ENCODE peak calls at places on chromosomes 7 and 10, in four cellular contexts. N, M, B and Q are unnamed samples.

GRCh38 chr7:46811529-46811928 is 770.4 kb downstream of the TNS3 start:
- DNase-seq in N (no peak), M (no peak), B (no peak), Q (no peak)

GRCh38 chr10:48470115-48470892 is 134.6 kb downstream of the ARHGAP22 start:
- DNase-seq in B (no peak), M (peak; percentile 42), N (no peak), Q (peak; percentile 9)

GRCh38 chr10:42697926-42698325 is 59.6 kb upstream of the ZNF33B start:
- DNase-seq in B (no peak), N (no peak), M (no peak), Q (no peak)

GRCh38 chr10:23525406-23525805 is 86.5 kb downstream of the OTUD1 start:
- DNase-seq in B (no peak), N (no peak), M (peak; percentile 28), Q (no peak)

GRCh38 chr10:565676-566075 is 123.8 kb downstream of the DIP2C start:
- DNase-seq in N (no peak), M (no peak), B (no peak), Q (no peak)

GRCh38 chr10:3060481-3060889 is 6.9 kb upstream of the PFKP start:
- DNase-seq in B (no peak), M (no peak), N (no peak), Q (no peak)

GRCh38 chr10:80896959-80897358 is 359.3 kb downstream of the SH2D4B start:
- DNase-seq in B (no peak), M (no peak), N (no peak), Q (no peak)

GRCh38 chr10:14601872-14602725 is 172.6 kb downstream of the FAM107B start:
- DNase-seq in N (no peak), M (no peak), B (no peak), Q (no peak)

GRCh38 chr10:63465293-63466167 is at the start of gene JMJD1C:
- DNase-seq in B (peak; percentile 72), N (peak; percentile 72), M (peak; percentile 90), Q (peak; percentile 79)

GRCh38 chr7:158446706-158447105 is 140.9 kb downstream of the PTPRN2 start:
- DNase-seq in B (no peak), N (no peak), M (no peak), Q (no peak)

GRCh38 chr10:10794776-10795175 is 222.9 kb upstream of the CELF2 start:
- DNase-seq in M (no peak), B (no peak), N (no peak), Q (no peak)

GRCh38 chr10:79328147-79328701 is 19.0 kb upstream of the PPIF start:
- DNase-seq in M (no peak), N (no peak), B (no peak), Q (no peak)

GRCh38 chr7:143889068-143889467 is 12.9 kb downstream of the TCAF1 start:
- DNase-seq in M (no peak), N (no peak), B (no peak), Q (no peak)

GRCh38 chr10:72567884-72568283 is 58.0 kb downstream of the MICU1 start:
- DNase-seq in N (peak; percentile 11), B (no peak), M (peak; percentile 40), Q (no peak)

GRCh38 chr7:121882731-121883130 is 9.8 kb downstream of the PTPRZ1 start:
- DNase-seq in B (no peak), N (no peak), M (no peak), Q (no peak)

GRCh38 chr7:43879477-43879876 is 10.2 kb upstream of the MRPS24 start:
- DNase-seq in N (no peak), M (no peak), B (no peak), Q (no peak)

GRCh38 chr7:47786557-47787248 is 161.6 kb downstream of the PKD1L1 start:
- DNase-seq in N (no peak), M (no peak), B (peak; percentile 30), Q (no peak)

GRCh38 chr10:110643670-110644597 is at the start of gene RBM20:
- DNase-seq in B (peak; percentile 29), M (peak; percentile 76), N (peak; percentile 39), Q (peak; percentile 44)

GRCh38 chr10:72375585-72375984 is 20.9 kb upstream of the DNAJB12 start:
- DNase-seq in B (no peak), N (no peak), M (peak; percentile 54), Q (no peak)

GRCh38 chr7:17991866-17992648 is 35.6 kb downstream of the PRPS1L1 start:
- DNase-seq in B (no peak), M (peak; percentile 39), N (peak; percentile 30), Q (no peak)
- TF ChIP-seq CTCF in B (peak; percentile 40), M (peak; percentile 34), N (peak; percentile 37), Q (no peak)

DNA sequence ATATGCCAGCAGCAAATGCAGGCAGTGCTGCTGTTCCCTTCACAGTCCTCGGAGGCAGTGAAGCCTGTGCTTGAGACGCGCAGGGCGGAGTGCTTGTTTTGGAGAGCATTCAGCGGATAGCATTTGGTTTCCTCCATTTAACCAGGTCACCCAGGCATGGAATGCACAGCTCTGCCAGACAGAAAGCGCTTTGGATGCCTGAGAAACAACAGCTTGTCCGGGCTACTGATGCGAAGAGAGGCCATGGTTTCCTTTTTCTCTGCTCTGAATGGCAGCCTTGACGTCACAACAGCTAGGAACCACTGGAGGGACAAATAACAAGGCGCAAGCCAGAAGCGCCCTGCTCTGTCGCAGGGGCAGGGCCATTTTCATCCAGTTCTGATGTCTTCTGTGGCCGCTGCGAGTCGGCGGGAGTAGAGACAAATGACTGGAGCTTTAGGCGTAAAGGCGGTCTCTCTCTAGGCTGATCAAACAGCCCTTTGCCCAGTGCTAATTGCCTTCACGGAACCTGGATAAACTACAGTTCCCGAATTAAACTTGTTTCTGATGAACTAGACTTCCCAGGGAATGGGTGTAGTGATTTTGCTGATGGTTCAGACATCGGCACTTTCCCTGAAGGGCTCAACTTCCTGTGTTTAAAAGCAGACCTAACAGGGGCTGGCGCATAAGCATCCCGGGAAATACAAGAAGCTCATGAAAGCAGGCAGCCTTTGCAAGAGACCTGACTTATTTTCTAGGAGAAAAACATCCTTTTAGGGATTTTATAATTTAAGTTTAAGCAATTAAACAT is 187.6 kb upstream of the KLF14 start:
- DNase-seq in N (no peak), B (peak; percentile 23), M (peak; percentile 16), Q (no peak)
- TF ChIP-seq CTCF in N (no peak), B (no peak), M (no peak), Q (no peak)

GRCh38 chr10:102615361-102615760 is 28.9 kb upstream of the TRIM8 start:
- DNase-seq in B (no peak), N (peak; percentile 57), M (peak; percentile 71), Q (no peak)
- TF ChIP-seq CTCF in B (peak; percentile 40), N (peak; percentile 36), M (peak; percentile 40), Q (peak; percentile 36)

GRCh38 chr7:28490831-28491230 is 78.5 kb downstream of the CREB5 start:
- DNase-seq in B (no peak), M (no peak), N (no peak), Q (no peak)
- TF ChIP-seq CTCF in B (no peak), M (no peak), N (no peak), Q (no peak)

GRCh38 chr7:30159698-30160143 is 24.9 kb downstream of the MTURN start:
- DNase-seq in B (no peak), N (no peak), M (peak; percentile 46), Q (no peak)
- TF ChIP-seq CTCF in B (peak; percentile 22), N (no peak), M (peak; percentile 29), Q (peak; percentile 19)

DNA sequence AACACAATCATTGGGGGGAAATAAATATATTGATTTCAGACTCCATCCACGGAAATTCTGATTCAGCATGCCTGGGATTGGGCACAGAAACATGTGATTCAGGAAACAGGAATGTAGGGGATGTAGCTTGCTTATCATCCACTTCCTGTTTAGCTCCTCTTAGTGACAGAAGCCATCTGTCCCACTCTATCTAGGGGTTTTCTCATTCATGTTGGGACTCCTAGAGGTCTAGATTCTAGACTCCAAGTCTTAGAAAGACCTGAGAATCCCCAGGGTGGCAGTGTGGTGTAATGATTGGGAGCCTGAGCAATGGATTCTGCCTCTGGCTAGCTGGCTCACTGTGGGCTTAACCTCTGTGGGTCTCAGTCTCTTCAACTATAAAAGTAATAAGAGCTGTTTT is 67.9 kb downstream of the CDK1 start:
- DNase-seq in B (no peak), M (no peak), N (no peak), Q (no peak)
- TF ChIP-seq CTCF in B (no peak), M (peak; percentile 14), N (no peak), Q (no peak)

GRCh38 chr10:69321037-69321715 is 42.9 kb downstream of the HK1 start:
- DNase-seq in N (no peak), B (no peak), M (no peak), Q (no peak)

GRCh38 chr10:69324583-69324982 is 46.3 kb downstream of the HK1 start:
- DNase-seq in N (no peak), M (no peak), B (no peak), Q (no peak)

GRCh38 chr10:69326692-69327091 is 48.4 kb downstream of the HK1 start:
- DNase-seq in B (no peak), M (no peak), N (no peak), Q (no peak)

GRCh38 chr10:69321865-69322264 is 43.6 kb downstream of the HK1 start:
- DNase-seq in M (no peak), N (no peak), B (no peak), Q (no peak)

GRCh38 chr10:69323622-69324021 is 45.3 kb downstream of the HK1 start:
- DNase-seq in M (no peak), B (no peak), N (no peak), Q (no peak)
- TF ChIP-seq CTCF in M (no peak), B (no peak), N (no peak), Q (no peak)

GRCh38 chr7:113154128-113154527 is 35.8 kb upstream of the SMIM30 start:
- DNase-seq in B (no peak), N (no peak), M (no peak), Q (no peak)

GRCh38 chr7:113161050-113161449 is 42.7 kb upstream of the SMIM30 start:
- DNase-seq in N (no peak), B (no peak), M (no peak), Q (no peak)

DNA sequence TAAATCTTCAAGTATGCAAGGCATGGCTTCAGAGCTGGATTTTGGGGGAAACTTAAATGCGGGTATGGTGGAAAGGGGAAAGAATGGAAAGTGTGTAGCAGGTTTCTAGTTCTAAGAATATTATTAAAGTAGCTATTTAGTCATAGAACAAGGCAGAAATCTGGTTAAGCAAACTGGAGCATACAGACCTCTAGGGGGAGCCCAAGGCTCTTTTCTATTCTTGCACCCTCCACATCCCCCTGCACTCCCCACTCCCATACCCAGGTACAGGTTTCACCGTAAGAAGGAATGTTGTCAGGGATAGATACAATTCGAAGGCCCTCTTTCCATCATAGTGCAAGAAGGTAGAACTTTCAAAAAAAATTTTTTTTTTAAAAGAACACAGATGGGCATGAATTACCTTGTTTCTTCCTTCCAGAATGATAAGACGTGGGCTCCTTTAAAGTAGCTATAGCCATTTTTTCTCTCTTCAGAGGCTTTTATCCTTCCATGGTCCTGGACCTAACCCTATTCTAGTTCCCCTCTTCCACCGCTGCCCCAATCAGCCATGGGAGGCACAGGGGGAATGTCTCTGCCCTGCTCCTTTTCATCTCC is 41.5 kb upstream of the SMIM30 start:
- DNase-seq in N (peak; percentile 26), B (peak; percentile 6), M (peak; percentile 56), Q (no peak)
- TF ChIP-seq CTCF in N (peak; percentile 68), B (peak; percentile 73), M (peak; percentile 77), Q (peak; percentile 69)